ENCODE peak calls at places on chromosomes 12 and 14, in four cellular contexts. D is K562, Y is HL-60, N is GM12878. F is an unnamed sample.

GRCh38 chr12:26810330-26810729 is 22.7 kb downstream of the ITPR2 start:
- DNase-seq in D (no peak), Y (no peak), N (no peak), F (no peak)

GRCh38 chr14:95784137-95784536 is 70.2 kb upstream of the TCL1A start:
- DNase-seq in D (peak; percentile 12), Y (no peak), N (no peak), F (peak; percentile 19)

GRCh38 chr12:26441434-26441833 is 246.1 kb downstream of the SSPN start:
- DNase-seq in D (no peak), Y (no peak), N (no peak), F (no peak)

GRCh38 chr14:104095426-104096310 is 10.2 kb downstream of the ASPG start:
- DNase-seq in D (no peak), Y (no peak), N (no peak), F (no peak)

GRCh38 chr12:98808243-98808895 is 163.3 kb downstream of the APAF1 start:
- DNase-seq in D (no peak), Y (no peak), N (no peak), F (no peak)

GRCh38 chr12:62586850-62587249 is 120.2 kb downstream of the MON2 start:
- DNase-seq in D (no peak), Y (no peak), N (no peak), F (no peak)

GRCh38 chr12:111440631-111441030 is 34.9 kb downstream of the SH2B3 start:
- DNase-seq in D (no peak), Y (no peak), N (no peak), F (no peak)

GRCh38 chr14:34692348-34692747 is 22.0 kb downstream of the CFL2 start:
- DNase-seq in D (no peak), Y (no peak), N (no peak), F (no peak)

GRCh38 chr12:79326663-79327062 is 364.1 kb downstream of the PAWR start:
- DNase-seq in D (no peak), Y (no peak), N (no peak), F (no peak)

GRCh38 chr12:62862259-62862881 is 72.6 kb downstream of the PPM1H start:
- DNase-seq in D (no peak), Y (no peak), N (no peak), F (no peak)

GRCh38 chr12:99108924-99109323 is 463.8 kb downstream of the APAF1 start:
- DNase-seq in D (no peak), Y (no peak), N (no peak), F (no peak)

GRCh38 chr14:60161176-60162107 is 3.8 kb downstream of the DHRS7 start:
- DNase-seq in D (no peak), Y (peak; percentile 85), N (no peak), F (no peak)

GRCh38 chr12:103780093-103780440 is 61.0 kb downstream of the NT5DC3 start:
- DNase-seq in D (no peak), Y (no peak), N (no peak), F (no peak)

GRCh38 chr12:38995249-38995648 is 89.9 kb upstream of the CPNE8 start:
- DNase-seq in D (no peak), Y (no peak), N (no peak), F (no peak)

GRCh38 chr12:78316150-78316549 is 485.5 kb downstream of the NAV3 start:
- DNase-seq in D (no peak), Y (no peak), N (no peak), F (no peak)

GRCh38 chr12:9103050-9103854 is 12.5 kb downstream of the A2M start:
- DNase-seq in D (no peak), Y (no peak), N (no peak), F (no peak)

GRCh38 chr14:81400202-81400678 is at the start of gene STON2:
- DNase-seq in D (peak; percentile 90), Y (no peak), N (no peak), F (no peak)

GRCh38 chr12:107196681-107197080 is 103.3 kb upstream of the CRY1 start:
- DNase-seq in D (no peak), Y (no peak), N (no peak), F (no peak)

GRCh38 chr12:77796775-77797174 is 33.9 kb upstream of the NAV3 start:
- DNase-seq in D (no peak), Y (no peak), N (no peak), F (no peak)

GRCh38 chr14:105930572-105930971 is 404.2 kb downstream of the TMEM121 start:
- DNase-seq in D (no peak), Y (no peak), N (no peak), F (no peak)

GRCh38 chr14:80003138-80003537 is 208.2 kb downstream of the DIO2 start:
- DNase-seq in D (no peak), Y (no peak), N (no peak), F (no peak)

GRCh38 chr12:127677537-127678131 is 589.3 kb upstream of the TMEM132C start:
- DNase-seq in D (peak; percentile 69), Y (peak; percentile 46), N (no peak), F (peak; percentile 38)

GRCh38 chr14:24659916-24660570 is 26.1 kb upstream of the GZMB start:
- DNase-seq in D (no peak), Y (peak; percentile 69), N (no peak), F (no peak)

GRCh38 chr12:117875652-117876491 is 92.9 kb downstream of the KSR2 start:
- DNase-seq in D (peak; percentile 12), Y (no peak), N (no peak), F (peak; percentile 30)

GRCh38 chr14:58673722-58674121 is 36.0 kb downstream of the DACT1 start:
- DNase-seq in D (no peak), Y (no peak), N (no peak), F (no peak)

GRCh38 chr14:93789366-93790130 is 1.3 kb upstream of the PRIMA1 start:
- DNase-seq in D (no peak), Y (no peak), N (no peak), F (no peak)

GRCh38 chr12:107847830-107848229 is 73.3 kb downstream of the ASCL4 start:
- DNase-seq in D (no peak), Y (no peak), N (no peak), F (no peak)

GRCh38 chr14:95396221-95396620 is 76.5 kb upstream of the CLMN start:
- DNase-seq in D (no peak), Y (no peak), N (no peak), F (peak; percentile 35)

GRCh38 chr12:67991158-67991557 is 1.9 kb downstream of the IFNG-AS1 start:
- DNase-seq in D (no peak), Y (no peak), N (no peak), F (no peak)

GRCh38 chr14:104376202-104377140 is 203.1 kb upstream of the C14orf180 start:
- DNase-seq in D (no peak), Y (no peak), N (no peak), F (no peak)

GRCh38 chr14:104970231-104971068 is 7.7 kb downstream of the AHNAK2 start:
- DNase-seq in D (no peak), Y (no peak), N (no peak), F (no peak)

GRCh38 chr12:64889434-64890216 is 65.2 kb downstream of the TBC1D30 start:
- DNase-seq in D (no peak), Y (no peak), N (no peak), F (no peak)

GRCh38 chr14:77543637-77544334 is 45.2 kb upstream of the ISM2 start:
- DNase-seq in D (no peak), Y (no peak), N (no peak), F (no peak)

GRCh38 chr14:77549451-77549850 is 50.8 kb upstream of the ISM2 start:
- DNase-seq in D (no peak), Y (no peak), N (no peak), F (no peak)

GRCh38 chr14:77544571-77544970 is 46.0 kb upstream of the ISM2 start:
- DNase-seq in D (no peak), Y (no peak), N (no peak), F (no peak)

GRCh38 chr14:77543240-77543551 is 44.6 kb upstream of the ISM2 start:
- DNase-seq in D (peak; percentile 34), Y (no peak), N (no peak), F (no peak)

GRCh38 chr14:77547512-77547911 is 48.9 kb upstream of the ISM2 start:
- DNase-seq in D (no peak), Y (no peak), N (no peak), F (no peak)
- TF ChIP-seq SPI1 in D (no peak), Y (no peak), N (no peak), F (no peak)

GRCh38 chr12:30754750-30755394 is at the start of gene CAPRIN2:
- DNase-seq in D (peak; percentile 97), Y (peak; percentile 91), N (peak; percentile 52), F (peak; percentile 79)

GRCh38 chr12:30753761-30754382 is 879 bp downstream of the CAPRIN2 start:
- DNase-seq in D (peak; percentile 14), Y (no peak), N (no peak), F (no peak)

GRCh38 chr12:30754383-30754749 is 385 bp downstream of the CAPRIN2 start:
- DNase-seq in D (no peak), Y (no peak), N (no peak), F (no peak)

GRCh38 chr12:30756074-30756473 is 1.3 kb upstream of the CAPRIN2 start:
- DNase-seq in D (peak; percentile 16), Y (no peak), N (no peak), F (no peak)

DNA sequence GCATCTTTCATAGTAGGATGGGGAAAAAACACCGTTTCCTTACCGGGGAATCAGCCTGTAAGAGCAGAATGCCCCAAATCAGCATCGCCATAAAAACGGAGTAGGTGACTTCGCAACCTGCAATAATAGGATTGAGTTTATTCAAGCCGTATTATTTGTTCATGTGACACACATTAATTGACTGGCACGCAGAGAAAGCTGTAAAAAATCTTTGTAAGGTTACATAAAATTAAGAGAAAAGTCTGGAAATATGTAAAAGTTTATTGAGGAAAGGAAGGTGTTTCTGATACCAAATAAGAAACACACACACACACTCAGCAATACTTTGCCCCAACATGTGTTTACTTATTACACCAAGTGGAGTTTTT is 628 bp upstream of the CAPRIN2 start:
- DNase-seq in D (no peak), Y (no peak), N (no peak), F (no peak)
- TF ChIP-seq SPI1 in D (no peak), Y (no peak), N (no peak), F (no peak)

GRCh38 chr14:74868739-74869138 is 7.2 kb downstream of the PROX2 start:
- DNase-seq in D (no peak), Y (no peak), N (no peak), F (no peak)

GRCh38 chr14:74865156-74865555 is 10.8 kb downstream of the PROX2 start:
- DNase-seq in D (no peak), Y (no peak), N (no peak), F (no peak)

GRCh38 chr14:74866708-74867389 is 9.1 kb downstream of the PROX2 start:
- DNase-seq in D (no peak), Y (no peak), N (no peak), F (no peak)

GRCh38 chr14:74864193-74864592 is 11.8 kb downstream of the PROX2 start:
- DNase-seq in D (no peak), Y (no peak), N (no peak), F (no peak)

DNA sequence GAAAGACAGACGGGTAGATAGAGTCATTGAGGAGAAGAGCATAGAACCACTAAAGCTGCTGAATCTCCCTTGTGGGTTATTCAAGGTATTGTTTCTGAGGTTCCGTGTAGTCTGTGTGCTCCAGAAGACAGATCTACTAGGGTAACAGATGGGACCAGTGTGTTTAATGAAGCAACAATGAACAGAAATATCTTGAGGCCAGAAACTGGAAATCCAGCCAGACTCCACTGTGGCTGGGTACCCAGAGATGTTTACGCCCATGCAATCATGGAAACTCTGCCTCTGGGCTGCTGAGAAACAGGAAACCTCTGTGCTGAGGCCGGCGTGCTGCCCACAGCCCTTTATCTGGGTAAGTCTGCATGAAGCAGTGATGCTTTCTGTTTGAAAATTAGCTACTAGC is 8.3 kb downstream of the PROX2 start:
- DNase-seq in D (no peak), Y (peak; percentile 12), N (no peak), F (no peak)
- TF ChIP-seq SPI1 in D (no peak), Y (no peak), N (no peak), F (no peak)

GRCh38 chr14:49755378-49755777 is 12.6 kb upstream of the KLHDC2 start:
- DNase-seq in D (no peak), Y (no peak), N (no peak), F (no peak)

GRCh38 chr14:49754570-49755097 is 13.3 kb upstream of the KLHDC2 start:
- DNase-seq in D (no peak), Y (no peak), N (no peak), F (no peak)
- TF ChIP-seq SPI1 in D (no peak), Y (no peak), N (no peak), F (no peak)

F was measured in GM12891.